ENCODE peak calls at places on chromosomes 5 and 9, in five cellular contexts. U is small intestine, W is tibial nerve, J is H9, Q is IMR-90. H is an unnamed sample.
A peak's percentile ranks its signal among the peaks of the same experiment; 100 is the strongest.

GRCh38 chr5:52692039-52692438 is 95.7 kb upstream of the ITGA1 start:
- DNase-seq in U (no peak), J (no peak), Q (peak; percentile 87), W (no peak), H (no peak)

GRCh38 chr9:25990376-25990775 is 312.1 kb upstream of the TUSC1 start:
- DNase-seq in J (no peak), Q (no peak), U (no peak), W (no peak), H (no peak)

GRCh38 chr5:51882647-51883046 is 499.4 kb downstream of the ISL1 start:
- DNase-seq in W (no peak), Q (no peak), U (no peak), J (no peak), H (no peak)

GRCh38 chr9:27534131-27534530 is 4.5 kb upstream of the MOB3B start:
- DNase-seq in U (no peak), W (no peak), Q (no peak), J (no peak), H (no peak)

GRCh38 chr5:124692324-124692723 is 54.1 kb downstream of the ZNF608 start:
- DNase-seq in J (no peak), U (no peak), W (no peak), Q (peak; percentile 91), H (no peak)

GRCh38 chr5:110625376-110625999 is 101.0 kb downstream of the TMEM232 start:
- DNase-seq in W (no peak), U (peak; percentile 35), Q (peak; percentile 52), J (no peak), H (no peak)

GRCh38 chr5:18465833-18466681 is 831.8 kb downstream of the TAF11L14 start:
- DNase-seq in W (peak; percentile 54), U (peak; percentile 40), Q (peak; percentile 1), J (peak; percentile 68), H (no peak)

GRCh38 chr9:91515074-91515687 is 91.5 kb upstream of the NFIL3 start:
- DNase-seq in J (no peak), U (peak; percentile 56), W (no peak), Q (peak; percentile 96), H (no peak)

GRCh38 chr9:127004946-127005769 is 90.6 kb downstream of the RALGPS1 start:
- DNase-seq in W (no peak), J (no peak), U (no peak), Q (peak; percentile 51), H (no peak)

GRCh38 chr5:106875591-106876297 is 795.0 kb downstream of the EFNA5 start:
- DNase-seq in U (peak; percentile 4), Q (peak; percentile 36), W (no peak), J (peak; percentile 79), H (no peak)

GRCh38 chr5:19487484-19487883 is 500.5 kb downstream of the CDH18 start:
- DNase-seq in U (no peak), W (no peak), J (no peak), Q (no peak), H (no peak)

GRCh38 chr5:128143911-128144310 is 60.3 kb downstream of the SLC12A2 start:
- DNase-seq in W (no peak), Q (no peak), J (no peak), U (no peak), H (no peak)

GRCh38 chr5:119435436-119436132 is 16.7 kb upstream of the HSD17B4 start:
- DNase-seq in J (peak; percentile 87), W (peak; percentile 26), U (peak; percentile 41), Q (peak; percentile 52), H (peak; percentile 44)

GRCh38 chr9:14362175-14362574 is 48.2 kb upstream of the NFIB start:
- DNase-seq in U (no peak), J (no peak), W (no peak), Q (peak; percentile 38), H (no peak)

GRCh38 chr5:119070578-119070827 is 384 bp upstream of the DMXL1 start:
- DNase-seq in U (peak; percentile 95), W (peak; percentile 73), Q (no peak), J (no peak), H (no peak)

GRCh38 chr5:132256783-132257130 is 739 bp upstream of the PDLIM4 start:
- DNase-seq in Q (no peak), J (no peak), U (no peak), W (no peak), H (no peak)

GRCh38 chr5:136374003-136374402 is 8.7 kb upstream of the TRPC7 start:
- DNase-seq in Q (peak; percentile 12), W (no peak), J (no peak), U (peak; percentile 4), H (no peak)

DNA sequence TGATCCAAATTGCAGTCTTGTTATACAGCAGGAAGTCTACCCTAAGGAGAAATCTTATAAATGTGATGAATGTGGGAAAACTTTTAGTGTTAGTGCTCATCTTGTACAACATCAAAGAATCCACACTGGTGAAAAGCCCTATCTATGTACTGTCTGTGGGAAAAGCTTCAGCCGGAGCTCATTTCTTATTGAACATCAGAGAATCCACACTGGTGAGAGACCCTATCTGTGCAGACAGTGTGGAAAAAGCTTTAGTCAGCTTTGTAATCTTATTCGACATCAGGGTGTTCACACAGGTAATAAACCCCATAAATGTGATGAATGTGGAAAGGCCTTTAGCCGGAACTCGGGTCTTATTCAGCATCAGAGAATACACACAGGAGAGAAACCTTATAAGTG is 10.4 kb downstream of the ZNF189 start:
- DNase-seq in U (no peak), J (no peak), Q (peak; percentile 20), W (no peak), H (no peak)
- H3K9me3 ChIP-seq in U (peaks cover 5% of the 10 kb centered on the region), J (peaks cover 44% of the 10 kb centered on the region), Q (peaks cover 66% of the 10 kb centered on the region), W (peaks cover 99% of the 10 kb centered on the region), H (peaks cover 45% of the 10 kb centered on the region)

DNA sequence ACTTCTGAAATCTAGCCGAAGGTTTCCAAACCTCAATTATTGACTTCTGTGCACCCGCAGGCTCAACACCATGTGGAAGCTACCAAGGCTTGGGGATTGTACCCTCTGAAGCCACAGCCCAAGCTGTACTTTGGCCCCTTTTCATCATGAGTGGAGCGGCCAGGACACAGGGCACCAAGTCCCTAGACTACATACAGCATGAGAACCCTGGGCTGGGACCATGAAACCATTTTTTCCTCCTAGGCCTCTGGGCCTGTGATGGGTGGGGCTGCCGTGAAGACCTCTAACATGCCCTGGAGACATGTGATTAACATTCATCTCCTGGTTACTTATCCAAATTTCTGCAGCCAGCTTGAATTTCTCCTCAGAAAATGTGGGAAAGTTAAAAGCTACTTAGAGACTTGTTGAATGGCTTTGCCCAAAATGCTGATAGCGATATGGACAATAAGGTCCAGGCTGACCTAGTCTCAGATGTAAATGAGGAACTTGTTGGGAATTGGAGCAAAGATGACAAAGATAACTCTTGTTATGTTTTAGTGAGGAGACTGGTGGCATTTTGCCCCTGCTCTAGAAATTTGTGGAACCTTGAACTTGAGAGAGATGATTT is 34.1 kb upstream of the CPLANE1 start:
- DNase-seq in W (no peak), U (no peak), Q (no peak), J (no peak), H (no peak)
- H3K9me3 ChIP-seq in W (peaks cover 37% of the 10 kb centered on the region), U (peaks cover 2% of the 10 kb centered on the region), Q (peaks cover 13% of the 10 kb centered on the region), J (peaks cover 32% of the 10 kb centered on the region), H (no peaks in the 10 kb centered on the region)

DNA sequence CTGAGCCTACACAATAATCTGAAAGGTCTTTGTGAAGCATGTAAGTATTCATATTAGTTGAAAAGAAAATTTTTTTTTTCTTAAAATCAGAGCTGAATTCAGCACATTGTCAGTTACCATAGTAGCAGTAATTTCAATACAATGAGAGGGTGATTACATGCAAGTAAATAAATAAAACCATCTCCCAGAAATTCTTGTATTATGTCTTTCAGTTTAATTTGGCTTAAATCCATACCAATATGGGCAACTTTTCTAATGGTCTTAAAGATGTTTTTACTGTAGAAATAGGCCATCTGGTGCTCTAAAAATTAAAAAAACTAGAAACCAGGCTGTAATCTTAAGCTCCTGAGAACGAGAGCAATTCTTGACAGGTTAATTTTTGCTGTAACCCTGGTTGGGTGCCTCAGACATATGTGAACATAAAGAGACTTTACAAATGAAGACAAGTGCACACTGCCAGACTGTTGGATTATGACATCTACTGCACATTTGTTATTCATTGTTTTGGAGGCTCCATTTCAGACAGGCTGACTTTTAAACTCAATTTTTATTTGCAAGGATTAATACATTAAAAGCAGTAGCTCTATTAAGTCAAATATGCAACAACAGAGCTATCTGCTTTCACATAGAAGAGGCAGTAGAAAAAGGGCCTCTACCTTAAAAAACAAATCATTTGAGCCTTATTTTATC is 246.8 kb upstream of the DAB2 start:
- DNase-seq in U (no peak), J (no peak), Q (no peak), W (no peak), H (no peak)
- H3K9me3 ChIP-seq in U (no peaks in the 10 kb centered on the region), J (no peaks in the 10 kb centered on the region), Q (no peaks in the 10 kb centered on the region), W (no peaks in the 10 kb centered on the region), H (no peaks in the 10 kb centered on the region)

GRCh38 chr9:137757613-137758029 is 120.0 kb upstream of the CACNA1B start:
- DNase-seq in J (no peak), W (no peak), Q (peak; percentile 86), U (no peak), H (no peak)
- H3K9me3 ChIP-seq in J (no peaks in the 10 kb centered on the region), W (peaks cover 6% of the 10 kb centered on the region), Q (peaks cover 10% of the 10 kb centered on the region), U (no peaks in the 10 kb centered on the region), H (no peaks in the 10 kb centered on the region)

DNA sequence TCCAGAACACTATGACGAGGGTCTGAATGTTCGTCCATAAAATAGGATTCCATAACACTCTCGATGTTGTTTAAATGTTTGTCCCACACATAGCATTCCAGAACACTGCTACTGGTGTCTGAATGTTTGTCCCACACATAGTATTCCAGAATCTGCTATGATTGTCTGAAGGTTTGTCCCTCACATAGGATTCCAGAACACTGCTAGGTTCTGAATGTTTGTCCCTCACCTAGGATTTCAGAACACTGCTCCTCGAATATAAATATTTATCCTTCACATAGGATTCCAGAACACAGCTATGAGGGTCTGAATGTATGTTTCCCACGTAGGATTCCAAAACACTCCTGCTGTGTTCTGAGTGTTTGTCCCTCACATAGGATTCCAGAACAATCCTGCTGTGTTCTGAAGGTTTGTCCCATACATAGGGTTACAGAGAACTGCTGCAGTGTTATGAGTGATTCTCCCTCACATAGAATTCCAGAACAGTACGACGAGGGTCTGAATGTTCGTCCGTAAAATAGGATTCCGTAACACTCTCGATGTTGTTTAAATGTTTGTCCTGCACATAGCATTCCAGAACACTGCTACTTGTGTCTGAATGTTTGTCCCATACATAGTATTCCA is 215.3 kb downstream of the FOXD4L6 start:
- DNase-seq in W (no peak), U (no peak), Q (no peak), J (no peak), H (no peak)
- H3K9me3 ChIP-seq in W (peaks cover 95% of the 10 kb centered on the region), U (peaks cover 10% of the 10 kb centered on the region), Q (peaks cover 71% of the 10 kb centered on the region), J (peaks cover 80% of the 10 kb centered on the region), H (peaks cover 62% of the 10 kb centered on the region)

DNA sequence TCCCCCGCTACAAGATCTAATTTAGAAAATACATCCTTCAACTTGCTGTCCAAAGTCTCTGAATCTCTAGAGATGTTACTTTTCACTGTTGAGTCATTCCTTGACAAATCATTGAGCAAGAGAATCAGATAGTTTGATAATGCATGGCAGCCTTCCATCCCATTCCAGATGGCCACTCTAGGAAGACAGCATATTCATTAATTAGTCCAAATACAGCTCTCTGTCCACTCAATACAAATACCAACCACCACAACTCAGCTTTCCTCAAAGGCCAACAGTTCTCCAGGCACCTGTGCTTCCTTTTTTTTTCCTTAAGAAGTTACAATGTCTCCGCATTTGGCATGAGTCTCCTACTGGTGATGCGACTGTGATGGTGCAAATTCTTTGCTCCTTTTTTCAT is 72.3 kb downstream of the DROSHA start:
- DNase-seq in W (no peak), J (no peak), U (no peak), Q (no peak), H (no peak)
- H3K9me3 ChIP-seq in W (peaks cover 22% of the 10 kb centered on the region), J (peaks cover 33% of the 10 kb centered on the region), U (no peaks in the 10 kb centered on the region), Q (peaks cover 7% of the 10 kb centered on the region), H (no peaks in the 10 kb centered on the region)

H was measured in T-helper 17 cell.